ENCODE peak calls at places on chromosomes 1 and 21, in eight cellular contexts. One of them, this sample, is unnamed.
A peak's percentile ranks its signal among the peaks of the same experiment; 100 is the strongest.

GRCh38 chr21:29870814-29871213 is 69.0 kb downstream of the GRIK1 start:
- DNase-seq in mucosa of descending colon: no peak
- DNase-seq in endothelial cell of umbilical vein: no peak
- DNase-seq in left ventricle myocardium inferior: no peak
- DNase-seq in mammary epithelial cell: no peak
- DNase-seq in heart right ventricle: no peak
- DNase-seq in tibial artery: no peak
- DNase-seq in heart left ventricle: no peak
- DNase-seq in this sample: no peak

GRCh38 chr1:108671142-108671541 is 10.2 kb upstream of the HENMT1 start:
- DNase-seq in heart right ventricle: no peak
- DNase-seq in left ventricle myocardium inferior: no peak
- DNase-seq in endothelial cell of umbilical vein: no peak
- DNase-seq in mucosa of descending colon: no peak
- DNase-seq in tibial artery: no peak
- DNase-seq in heart left ventricle: no peak
- DNase-seq in mammary epithelial cell: no peak
- DNase-seq in this sample: no peak

GRCh38 chr1:94124538-94124937 is 3.6 kb upstream of the ABCA4 start:
- DNase-seq in endothelial cell of umbilical vein: peak; percentile 66
- DNase-seq in heart left ventricle: no peak
- DNase-seq in mucosa of descending colon: no peak
- DNase-seq in mammary epithelial cell: no peak
- DNase-seq in left ventricle myocardium inferior: no peak
- DNase-seq in tibial artery: no peak
- DNase-seq in heart right ventricle: no peak
- DNase-seq in this sample: no peak

GRCh38 chr1:91226741-91227140 is 177.9 kb downstream of the HFM1 start:
- DNase-seq in heart right ventricle: no peak
- DNase-seq in left ventricle myocardium inferior: no peak
- DNase-seq in endothelial cell of umbilical vein: no peak
- DNase-seq in mammary epithelial cell: peak; percentile 4
- DNase-seq in heart left ventricle: no peak
- DNase-seq in tibial artery: no peak
- DNase-seq in mucosa of descending colon: no peak
- DNase-seq in this sample: no peak

GRCh38 chr1:223702735-223703667 is 9.3 kb upstream of the CAPN2 start:
- DNase-seq in left ventricle myocardium inferior: no peak
- DNase-seq in mammary epithelial cell: peak; percentile 59
- DNase-seq in tibial artery: no peak
- DNase-seq in mucosa of descending colon: no peak
- DNase-seq in heart left ventricle: no peak
- DNase-seq in heart right ventricle: no peak
- DNase-seq in endothelial cell of umbilical vein: no peak
- DNase-seq in this sample: no peak

GRCh38 chr1:57536749-57537423 is 113.0 kb upstream of the DAB1 start:
- DNase-seq in endothelial cell of umbilical vein: no peak
- DNase-seq in heart left ventricle: no peak
- DNase-seq in mammary epithelial cell: no peak
- DNase-seq in heart right ventricle: no peak
- DNase-seq in tibial artery: no peak
- DNase-seq in mucosa of descending colon: no peak
- DNase-seq in left ventricle myocardium inferior: no peak
- DNase-seq in this sample: no peak

GRCh38 chr1:215497516-215497915 is 69.6 kb upstream of the KCTD3 start:
- DNase-seq in left ventricle myocardium inferior: no peak
- DNase-seq in endothelial cell of umbilical vein: no peak
- DNase-seq in heart right ventricle: no peak
- DNase-seq in mammary epithelial cell: no peak
- DNase-seq in mucosa of descending colon: no peak
- DNase-seq in tibial artery: no peak
- DNase-seq in heart left ventricle: no peak
- DNase-seq in this sample: no peak

GRCh38 chr1:176866011-176866410 is 298.5 kb downstream of the ASTN1 start:
- DNase-seq in mammary epithelial cell: peak; percentile 46
- DNase-seq in heart left ventricle: no peak
- DNase-seq in tibial artery: no peak
- DNase-seq in endothelial cell of umbilical vein: no peak
- DNase-seq in heart right ventricle: no peak
- DNase-seq in left ventricle myocardium inferior: no peak
- DNase-seq in mucosa of descending colon: no peak
- DNase-seq in this sample: no peak

GRCh38 chr1:28510350-28511223 is 4.7 kb downstream of the RCC1 start:
- DNase-seq in mucosa of descending colon: no peak
- DNase-seq in heart left ventricle: no peak
- DNase-seq in heart right ventricle: no peak
- DNase-seq in tibial artery: no peak
- DNase-seq in mammary epithelial cell: peak; percentile 57
- DNase-seq in left ventricle myocardium inferior: no peak
- DNase-seq in endothelial cell of umbilical vein: peak; percentile 52
- DNase-seq in this sample: no peak

GRCh38 chr1:84689514-84690396 is 506 bp downstream of the SSX2IP start:
- DNase-seq in mammary epithelial cell: no peak
- DNase-seq in heart left ventricle: peak; percentile 42
- DNase-seq in left ventricle myocardium inferior: peak; percentile 50
- DNase-seq in heart right ventricle: peak; percentile 51
- DNase-seq in mucosa of descending colon: no peak
- DNase-seq in tibial artery: peak; percentile 55
- DNase-seq in endothelial cell of umbilical vein: peak; percentile 50
- DNase-seq in this sample: peak; percentile 70

GRCh38 chr1:181152892-181153633 is 64.6 kb downstream of the IER5 start:
- DNase-seq in heart left ventricle: peak; percentile 89
- DNase-seq in mammary epithelial cell: no peak
- DNase-seq in heart right ventricle: peak; percentile 86
- DNase-seq in mucosa of descending colon: peak; percentile 55
- DNase-seq in left ventricle myocardium inferior: peak; percentile 89
- DNase-seq in endothelial cell of umbilical vein: peak; percentile 98
- DNase-seq in tibial artery: peak; percentile 87
- DNase-seq in this sample: peak; percentile 53

DNA sequence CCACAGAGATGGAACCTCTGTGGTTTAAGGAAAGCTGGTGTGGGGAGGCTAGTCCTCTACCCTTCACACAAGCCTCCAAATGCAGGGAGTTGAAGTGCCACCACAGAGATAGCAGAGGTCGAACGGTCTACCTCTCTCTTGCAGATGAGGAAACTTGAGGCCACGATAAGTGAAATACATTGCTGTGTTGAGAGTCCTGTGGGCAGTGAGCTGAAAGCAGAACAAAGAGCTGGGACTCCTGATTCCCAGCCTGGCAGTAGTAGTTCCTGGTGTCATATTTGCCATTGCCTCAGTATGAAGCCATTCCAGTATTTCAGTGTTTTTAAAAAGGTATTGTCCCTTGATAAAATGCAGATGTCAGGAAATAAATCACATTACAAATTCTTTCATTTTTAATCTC is 28.6 kb downstream of the AK4 start:
- DNase-seq in mammary epithelial cell: no peak
- DNase-seq in left ventricle myocardium inferior: no peak
- DNase-seq in tibial artery: no peak
- DNase-seq in mucosa of descending colon: no peak
- DNase-seq in heart right ventricle: no peak
- DNase-seq in heart left ventricle: no peak
- DNase-seq in endothelial cell of umbilical vein: no peak
- DNase-seq in this sample: no peak
- H3K4me1 ChIP-seq in mammary epithelial cell: peaks cover 70% of the 10 kb centered on the region
- H3K4me1 ChIP-seq in left ventricle myocardium inferior: peaks cover 86% of the 10 kb centered on the region
- H3K4me1 ChIP-seq in tibial artery: peaks cover 54% of the 10 kb centered on the region
- H3K4me1 ChIP-seq in mucosa of descending colon: peaks cover 10% of the 10 kb centered on the region
- H3K4me1 ChIP-seq in heart right ventricle: peaks cover 62% of the 10 kb centered on the region
- H3K4me1 ChIP-seq in heart left ventricle: peaks cover 6% of the 10 kb centered on the region
- H3K4me1 ChIP-seq in endothelial cell of umbilical vein: no peaks in the 10 kb centered on the region
- H3K4me1 ChIP-seq in this sample: no peaks in the 10 kb centered on the region

DNA sequence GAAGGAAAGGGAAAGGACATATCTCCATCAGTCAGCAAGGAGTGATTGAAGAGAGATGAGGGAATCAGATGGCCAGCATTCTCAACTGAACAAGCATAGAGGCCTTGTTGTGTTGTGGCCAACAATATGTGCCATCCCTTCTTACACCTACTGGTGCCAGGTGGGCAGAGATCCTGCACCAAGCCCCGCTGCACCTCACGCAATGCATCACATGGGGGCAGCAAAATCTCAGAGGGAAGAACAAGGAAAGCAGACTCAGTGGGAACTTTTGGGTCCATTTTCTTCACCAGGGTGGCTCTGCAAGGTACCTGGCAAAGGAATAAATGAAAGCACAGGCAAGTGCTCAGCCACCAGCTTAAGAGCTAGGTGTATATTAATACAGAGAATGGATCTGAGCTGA is 33.2 kb downstream of the HSD3B2 start:
- DNase-seq in mammary epithelial cell: peak; percentile 13
- DNase-seq in left ventricle myocardium inferior: no peak
- DNase-seq in heart right ventricle: no peak
- DNase-seq in heart left ventricle: no peak
- DNase-seq in endothelial cell of umbilical vein: no peak
- DNase-seq in mucosa of descending colon: no peak
- DNase-seq in tibial artery: no peak
- DNase-seq in this sample: no peak
- TF ChIP-seq CTCF in mammary epithelial cell: peak; percentile 59
- TF ChIP-seq CTCF in left ventricle myocardium inferior: no peak
- TF ChIP-seq CTCF in heart right ventricle: no peak
- TF ChIP-seq CTCF in heart left ventricle: no peak
- TF ChIP-seq CTCF in endothelial cell of umbilical vein: no peak
- TF ChIP-seq CTCF in mucosa of descending colon: no peak
- TF ChIP-seq CTCF in tibial artery: no peak
- TF ChIP-seq CTCF in this sample: peak; percentile 38

GRCh38 chr1:11923069-11923826 is 3.0 kb downstream of the KIAA2013 start:
- DNase-seq in endothelial cell of umbilical vein: no peak
- DNase-seq in heart left ventricle: no peak
- DNase-seq in mammary epithelial cell: no peak
- DNase-seq in heart right ventricle: no peak
- DNase-seq in left ventricle myocardium inferior: no peak
- DNase-seq in tibial artery: no peak
- DNase-seq in mucosa of descending colon: no peak
- DNase-seq in this sample: peak; percentile 69
- H3K36me3 ChIP-seq in endothelial cell of umbilical vein: no peaks in the 10 kb centered on the region
- H3K36me3 ChIP-seq in heart left ventricle: peaks cover 31% of the 10 kb centered on the region
- H3K36me3 ChIP-seq in mammary epithelial cell: peaks cover 10% of the 10 kb centered on the region
- H3K36me3 ChIP-seq in heart right ventricle: no peaks in the 10 kb centered on the region
- H3K36me3 ChIP-seq in left ventricle myocardium inferior: peaks cover 50% of the 10 kb centered on the region
- H3K36me3 ChIP-seq in tibial artery: peaks cover 24% of the 10 kb centered on the region
- H3K36me3 ChIP-seq in mucosa of descending colon: peaks cover 8% of the 10 kb centered on the region
- H3K36me3 ChIP-seq in this sample: peaks cover 47% of the 10 kb centered on the region

GRCh38 chr1:19076841-19077616 is 120.6 kb upstream of the IFFO2 start:
- DNase-seq in mucosa of descending colon: no peak
- DNase-seq in endothelial cell of umbilical vein: no peak
- DNase-seq in mammary epithelial cell: no peak
- DNase-seq in left ventricle myocardium inferior: no peak
- DNase-seq in heart left ventricle: no peak
- DNase-seq in heart right ventricle: no peak
- DNase-seq in tibial artery: no peak
- DNase-seq in this sample: no peak
- H3K4me1 ChIP-seq in mucosa of descending colon: peaks cover 45% of the 10 kb centered on the region
- H3K4me1 ChIP-seq in endothelial cell of umbilical vein: peaks cover 18% of the 10 kb centered on the region
- H3K4me1 ChIP-seq in mammary epithelial cell: peaks cover 53% of the 10 kb centered on the region
- H3K4me1 ChIP-seq in left ventricle myocardium inferior: peaks cover 42% of the 10 kb centered on the region
- H3K4me1 ChIP-seq in heart left ventricle: peaks cover 18% of the 10 kb centered on the region
- H3K4me1 ChIP-seq in heart right ventricle: peaks cover 31% of the 10 kb centered on the region
- H3K4me1 ChIP-seq in tibial artery: peaks cover 24% of the 10 kb centered on the region
- H3K4me1 ChIP-seq in this sample: no peaks in the 10 kb centered on the region